ENCODE peak calls at places on chromosomes 7 and 10, in six cellular contexts. J is GM12865, K is endothelial cell, M is IMR-90, N is GM23338, P is neural progenitor cell. I is an unnamed sample.

GRCh38 chr7:134130124-134130523 is 3.0 kb downstream of the LRGUK start:
- DNase-seq in J (no peak), K (no peak), M (no peak), N (peak), P (peak), I (no peak)

GRCh38 chr10:132844069-132844809 is 58.3 kb upstream of the NKX6-2 start:
- DNase-seq in J (no peak), K (no peak), M (no peak), N (no peak), P (no peak), I (no peak)

GRCh38 chr10:94131885-94132284 is 138.2 kb downstream of the PLCE1 start:
- DNase-seq in J (no peak), K (no peak), M (peak), N (no peak), P (no peak), I (no peak)

GRCh38 chr7:117871778-117872538 is 1.3 kb downstream of the CTTNBP2 start:
- DNase-seq in J (no peak), K (peak), M (no peak), N (peak), P (peak), I (peak)

GRCh38 chr7:119984247-119984646 is 288.7 kb upstream of the KCND2 start:
- DNase-seq in J (no peak), K (no peak), M (no peak), N (no peak), P (no peak), I (no peak)

GRCh38 chr10:21699575-21699974 is 165.5 kb downstream of the MLLT10 start:
- DNase-seq in J (no peak), K (no peak), M (no peak), N (no peak), P (no peak), I (no peak)

GRCh38 chr7:66033471-66034385 is 41.9 kb upstream of the ASL start:
- DNase-seq in J (no peak), K (no peak), M (peak), N (no peak), P (no peak), I (no peak)

GRCh38 chr7:95690367-95690947 is 81.9 kb upstream of the DYNC1I1 start:
- DNase-seq in J (peak), K (peak), M (peak), N (peak), P (peak), I (peak)

GRCh38 chr7:117319211-117319610 is 3.6 kb downstream of the WNT2 start:
- DNase-seq in J (no peak), K (no peak), M (no peak), N (no peak), P (no peak), I (no peak)

GRCh38 chr10:5355762-5356478 is 8.8 kb upstream of the UCN3 start:
- DNase-seq in J (no peak), K (no peak), M (no peak), N (no peak), P (no peak), I (no peak)

GRCh38 chr10:484925-485661 is 204.4 kb downstream of the DIP2C start:
- DNase-seq in J (peak), K (no peak), M (no peak), N (no peak), P (no peak), I (no peak)

GRCh38 chr10:70462349-70462984 is 16.1 kb upstream of the PALD1 start:
- DNase-seq in J (no peak), K (no peak), M (no peak), N (no peak), P (peak), I (peak)

GRCh38 chr10:1570652-1571051 is 166.7 kb downstream of the ADARB2 start:
- DNase-seq in J (no peak), K (no peak), M (no peak), N (peak), P (peak), I (no peak)

GRCh38 chr10:1287493-1288480 is 231.6 kb downstream of the WDR37 start:
- DNase-seq in J (no peak), K (no peak), M (no peak), N (no peak), P (no peak), I (no peak)

GRCh38 chr10:67770537-67770936 is 67.5 kb downstream of the DNAJC12 start:
- DNase-seq in J (peak), K (no peak), M (no peak), N (no peak), P (no peak), I (no peak)

GRCh38 chr10:84216834-84217233 is 8.5 kb downstream of the LRIT2 start:
- DNase-seq in J (no peak), K (no peak), M (no peak), N (no peak), P (no peak), I (no peak)

GRCh38 chr10:630581-631073 is 58.8 kb downstream of the DIP2C start:
- DNase-seq in J (no peak), K (no peak), M (no peak), N (no peak), P (no peak), I (no peak)

GRCh38 chr10:13439771-13440708 is 88.8 kb downstream of the BEND7 start:
- DNase-seq in J (peak), K (peak), M (no peak), N (peak), P (peak), I (peak)

GRCh38 chr10:12634532-12634931 is 285.2 kb downstream of the CAMK1D start:
- DNase-seq in J (peak), K (no peak), M (no peak), N (no peak), P (peak), I (no peak)

GRCh38 chr7:100049441-100050291 is at the start of gene ZSCAN21:
- DNase-seq in J (peak), K (peak), M (peak), N (peak), P (peak), I (peak)

GRCh38 chr7:29249383-29249750 is 54.8 kb downstream of the CHN2 start:
- DNase-seq in J (no peak), K (no peak), M (no peak), N (no peak), P (no peak), I (no peak)

GRCh38 chr7:128672927-128673517 is 930 bp downstream of the GARIN1A start:
- DNase-seq in J (peak), K (peak), M (peak), N (peak), P (peak), I (no peak)

GRCh38 chr10:49312291-49312869 is 13.4 kb downstream of the C10orf71 start:
- DNase-seq in J (no peak), K (no peak), M (no peak), N (no peak), P (no peak), I (no peak)

GRCh38 chr10:8417631-8418030 is 363.1 kb downstream of the GATA3 start:
- DNase-seq in J (no peak), K (no peak), M (no peak), N (no peak), P (no peak), I (no peak)

GRCh38 chr7:157470017-157470322 is 133.2 kb downstream of the DNAJB6 start:
- DNase-seq in J (no peak), K (no peak), M (no peak), N (no peak), P (no peak), I (peak)

GRCh38 chr10:132452651-132453469 is 55.9 kb downstream of the PWWP2B start:
- DNase-seq in J (peak), K (peak), M (peak), N (peak), P (peak), I (peak)

GRCh38 chr7:138370956-138371355 is 89.1 kb upstream of the TRIM24 start:
- DNase-seq in J (no peak), K (no peak), M (no peak), N (no peak), P (no peak), I (no peak)

GRCh38 chr7:17123020-17123419 is 175.4 kb upstream of the AHR start:
- DNase-seq in J (peak), K (no peak), M (peak), N (no peak), P (no peak), I (no peak)

GRCh38 chr7:87474533-87475358 is 734 bp downstream of the ABCB4 start:
- DNase-seq in J (peak), K (no peak), M (no peak), N (peak), P (peak), I (no peak)

DNA sequence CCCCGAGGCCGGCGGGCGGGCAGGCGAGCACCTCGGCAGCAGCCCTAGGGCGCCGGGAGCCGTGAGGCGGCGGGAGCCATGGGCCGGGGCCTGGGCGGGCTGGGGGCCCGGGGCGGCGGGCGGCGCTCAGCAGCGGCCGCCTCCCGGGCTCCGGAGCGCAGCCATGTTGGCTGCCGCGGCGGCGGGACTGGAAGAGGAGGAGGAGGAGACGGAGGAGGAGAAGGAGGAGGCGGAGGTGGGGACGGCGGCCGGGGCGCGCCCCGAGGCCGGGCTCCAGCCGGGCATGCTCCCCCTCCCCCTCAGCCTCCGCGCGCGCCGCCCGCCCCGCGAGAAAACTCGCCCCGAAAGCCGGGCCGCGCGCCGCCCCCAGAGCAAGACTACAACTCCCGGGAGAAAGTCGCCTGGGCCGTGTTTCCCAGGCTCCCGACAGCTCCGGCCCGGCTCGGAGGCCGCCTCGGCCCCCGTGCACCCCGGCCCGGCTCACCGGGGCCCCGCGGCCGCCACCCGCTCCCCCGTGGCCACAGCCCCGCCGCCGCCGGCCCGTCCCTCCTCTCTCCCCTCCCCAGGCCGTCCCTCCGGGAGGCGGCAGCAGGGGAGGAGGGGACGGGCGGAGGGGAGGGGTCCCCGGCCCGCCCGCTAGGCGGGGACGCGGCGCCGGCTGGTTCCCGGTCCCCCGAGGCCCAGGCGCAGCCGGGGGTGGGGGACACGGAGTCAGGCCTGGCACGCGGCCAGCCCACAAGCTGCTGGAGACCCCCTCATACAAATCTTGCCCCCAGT is at the start of gene DLG5:
- DNase-seq in J (peak), K (peak), M (peak), N (peak), P (peak), I (peak)
- TF ChIP-seq CTCF in J (no peak), K (peak), M (no peak), N (no peak), P (peak), I (peak)

GRCh38 chr7:129829677-129830631 is 122.8 kb downstream of the UBE2H start:
- DNase-seq in J (peak), K (peak), M (peak), N (peak), P (peak), I (peak)
- TF ChIP-seq CTCF in J (peak), K (peak), M (peak), N (peak), P (peak), I (peak)

GRCh38 chr10:78518224-78518623 is 484.6 kb downstream of the RPS24 start:
- DNase-seq in J (no peak), K (no peak), M (no peak), N (no peak), P (no peak), I (no peak)

GRCh38 chr10:78524941-78525340 is 491.3 kb downstream of the RPS24 start:
- DNase-seq in J (no peak), K (no peak), M (no peak), N (no peak), P (no peak), I (no peak)

GRCh38 chr10:78524342-78524741 is 490.7 kb downstream of the RPS24 start:
- DNase-seq in J (no peak), K (no peak), M (no peak), N (no peak), P (no peak), I (no peak)

GRCh38 chr10:78523453-78523852 is 489.8 kb downstream of the RPS24 start:
- DNase-seq in J (no peak), K (no peak), M (no peak), N (no peak), P (no peak), I (no peak)

DNA sequence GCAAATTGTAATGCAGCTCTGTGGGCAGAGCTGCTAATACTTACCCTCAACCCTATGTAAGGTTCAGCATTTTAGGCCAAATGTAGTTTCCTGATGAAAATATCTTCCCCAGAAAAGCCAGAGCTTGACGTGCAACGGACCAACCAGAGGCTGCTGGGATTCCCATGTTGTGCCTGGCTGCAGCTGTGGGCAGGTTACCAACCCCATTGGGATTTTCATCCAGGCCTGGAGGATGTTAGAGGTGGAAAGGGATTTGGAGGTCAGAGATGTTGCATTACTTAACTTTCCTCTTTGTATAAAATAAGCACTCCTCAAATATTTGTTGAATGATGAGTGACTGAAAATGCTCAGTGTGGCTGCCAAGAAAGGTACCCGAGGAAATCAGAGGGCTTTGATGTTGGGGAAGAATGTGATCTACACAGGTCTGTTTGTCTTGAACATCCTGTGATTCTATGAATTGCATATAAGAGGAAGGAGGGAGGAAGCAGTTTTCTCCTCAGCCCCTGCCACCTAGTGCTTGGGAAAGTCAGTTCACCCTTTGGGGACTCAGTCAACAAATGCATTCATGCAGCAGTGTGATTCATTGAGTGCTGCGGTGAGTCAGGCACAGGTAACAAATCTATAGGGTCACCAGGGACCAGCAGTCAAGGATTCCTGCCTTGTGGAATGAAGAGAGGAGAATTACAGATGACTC is 487.2 kb downstream of the RPS24 start:
- DNase-seq in J (no peak), K (peak), M (peak), N (peak), P (peak), I (peak)
- TF ChIP-seq CTCF in J (peak), K (peak), M (peak), N (peak), P (peak), I (peak)

DNA sequence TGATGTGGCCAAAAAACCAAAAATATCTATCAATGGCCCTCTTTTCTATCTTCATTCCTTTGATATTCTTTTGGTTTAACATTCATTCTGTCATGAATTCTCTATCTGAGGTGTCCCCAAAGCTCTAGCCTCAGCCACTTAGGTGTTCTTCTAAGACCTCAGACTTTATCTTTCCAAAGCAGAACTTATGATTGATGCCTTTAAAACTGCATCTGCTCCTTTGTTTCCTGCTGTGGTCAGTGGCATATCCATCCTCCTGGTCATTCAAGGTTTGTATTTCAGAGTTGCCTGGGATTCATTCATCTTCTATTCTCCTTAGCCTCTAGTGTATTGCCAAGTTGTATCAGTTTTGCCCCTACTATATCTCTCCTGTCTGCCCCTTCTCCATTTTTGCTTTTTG is 30.6 kb downstream of the FHIP2A start:
- DNase-seq in J (no peak), K (no peak), M (no peak), N (no peak), P (no peak), I (no peak)
- TF ChIP-seq CTCF in J (no peak), K (no peak), M (no peak), N (no peak), P (no peak), I (no peak)

DNA sequence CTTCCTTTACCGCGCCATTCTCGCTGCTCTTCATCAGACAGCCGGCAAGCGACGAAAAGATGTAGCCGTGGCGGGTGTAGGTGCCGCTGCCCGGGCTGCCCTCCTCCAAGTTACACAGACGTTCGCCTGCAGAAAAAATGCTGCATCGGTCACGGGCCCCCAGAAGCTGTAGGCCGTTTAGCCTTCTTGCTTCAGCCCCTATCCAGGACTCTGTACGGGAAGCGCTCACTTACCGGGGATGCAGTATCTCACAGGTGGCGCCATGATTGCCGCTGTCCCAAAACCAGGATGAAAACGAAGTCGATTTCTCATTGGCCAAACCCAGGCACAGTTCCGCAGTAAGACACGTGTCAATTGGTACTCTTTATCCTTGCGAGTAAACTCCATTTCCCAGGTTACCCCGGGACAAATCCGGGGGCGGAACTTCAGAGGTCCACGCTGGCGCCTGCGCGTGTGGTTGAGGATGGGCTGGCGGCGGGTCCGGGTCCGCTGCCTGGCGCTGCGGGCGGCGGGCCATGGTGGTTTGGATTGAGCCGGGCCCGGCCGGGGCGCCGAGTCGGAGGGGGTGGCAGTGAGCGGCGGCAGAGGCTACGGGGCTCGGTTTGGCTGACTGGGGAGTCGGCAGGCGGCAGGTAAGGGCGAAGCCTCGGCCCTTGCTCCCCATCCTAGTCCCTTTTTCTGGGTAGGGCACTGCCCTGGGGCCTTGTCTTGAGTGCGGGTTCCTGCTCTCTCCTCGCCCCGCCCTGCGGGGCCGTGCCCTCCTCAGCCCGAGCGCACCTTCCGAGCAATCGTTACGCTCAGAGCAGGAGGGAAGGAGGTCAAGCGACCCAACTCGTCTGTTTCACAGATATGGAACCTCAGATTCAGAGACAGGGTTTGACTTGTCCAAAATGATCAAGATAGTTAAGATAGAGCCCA is at the start of the genes EXOSC1 and ZDHHC16:
- DNase-seq in J (peak), K (peak), M (peak), N (peak), P (peak), I (peak)
- TF ChIP-seq CTCF in J (peak), K (no peak), M (peak), N (peak), P (peak), I (no peak)

GRCh38 chr7:50275430-50275829 is 29.1 kb upstream of the IKZF1 start:
- DNase-seq in J (no peak), K (no peak), M (no peak), N (no peak), P (no peak), I (no peak)

GRCh38 chr7:50273870-50274269 is 30.6 kb upstream of the IKZF1 start:
- DNase-seq in J (no peak), K (no peak), M (no peak), N (no peak), P (no peak), I (no peak)

GRCh38 chr7:50273301-50273700 is 31.2 kb upstream of the IKZF1 start:
- DNase-seq in J (no peak), K (no peak), M (no peak), N (no peak), P (no peak), I (no peak)

GRCh38 chr7:50272808-50273207 is 31.7 kb upstream of the IKZF1 start:
- DNase-seq in J (no peak), K (no peak), M (no peak), N (no peak), P (no peak), I (no peak)

DNA sequence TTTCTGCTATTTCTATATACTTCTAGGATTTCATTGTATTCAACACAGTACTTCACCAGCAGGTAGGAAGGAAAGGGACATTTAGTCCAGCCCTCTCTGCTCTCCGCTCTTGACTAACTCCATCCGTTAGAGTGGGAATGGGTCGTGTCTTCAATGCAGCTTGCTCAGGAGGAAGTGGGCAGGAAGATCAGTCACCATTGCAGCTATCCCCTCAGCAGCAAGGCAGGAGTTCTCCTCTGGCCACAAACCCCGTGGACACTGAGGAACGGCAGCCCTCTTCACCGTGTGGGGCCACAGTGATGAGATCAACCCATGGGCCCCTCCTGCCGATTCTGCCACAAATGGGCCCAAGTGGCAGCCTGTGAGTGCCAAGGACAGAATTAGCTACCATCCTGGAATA is 30.2 kb upstream of the IKZF1 start:
- DNase-seq in J (no peak), K (no peak), M (no peak), N (no peak), P (no peak), I (no peak)
- TF ChIP-seq CTCF in J (no peak), K (no peak), M (no peak), N (no peak), P (no peak), I (no peak)

GRCh38 chr10:25696013-25696708 is 237.9 kb upstream of the MYO3A start:
- DNase-seq in J (no peak), K (no peak), M (no peak), N (peak), P (no peak), I (no peak)
- TF ChIP-seq CTCF in J (no peak), K (no peak), M (no peak), N (peak), P (peak), I (no peak)

I was measured in Calu3.